ENCODE peak calls at places on chromosome 3, in four cellular contexts. R, D, P and M are unnamed samples.

GRCh38 chr3:172869356-172869755 is 118.8 kb downstream of the ECT2 start:
- DNase-seq in D (no peak), R (no peak), P (peak), M (no peak)

GRCh38 chr3:165855581-165855980 is 18.4 kb upstream of the BCHE start:
- DNase-seq in D (no peak), P (no peak), R (no peak), M (no peak)

GRCh38 chr3:57856675-57857074 is 100.6 kb downstream of the SLMAP start:
- DNase-seq in D (no peak), R (peak), P (no peak), M (no peak)

GRCh38 chr3:89300976-89301375 is 193.6 kb downstream of the EPHA3 start:
- DNase-seq in D (no peak), R (no peak), P (no peak), M (no peak)

GRCh38 chr3:59388555-59389280 is 338.9 kb upstream of the CFAP20DC start:
- DNase-seq in D (peak), R (no peak), P (no peak), M (no peak)

GRCh38 chr3:107990926-107991325 is 99.9 kb downstream of the CD47 start:
- DNase-seq in R (no peak), P (no peak), D (no peak), M (no peak)

GRCh38 chr3:98617841-98618240 is 24.4 kb upstream of the CPOX start:
- DNase-seq in R (no peak), P (no peak), D (no peak), M (no peak)

GRCh38 chr3:164450276-164450905 is 627.9 kb downstream of the SI start:
- DNase-seq in R (no peak), D (no peak), P (no peak), M (no peak)

GRCh38 chr3:39941941-39942340 is 132.5 kb downstream of the MYRIP start:
- DNase-seq in R (no peak), D (no peak), P (peak), M (no peak)

GRCh38 chr3:157130138-157130880 is 29.6 kb downstream of the CCNL1 start:
- DNase-seq in D (peak), R (no peak), P (peak), M (peak)

GRCh38 chr3:99708207-99708745 is 69.9 kb downstream of the COL8A1 start:
- DNase-seq in D (no peak), R (no peak), P (no peak), M (no peak)

GRCh38 chr3:52286777-52287110 is 884 bp upstream of the GLYCTK start:
- DNase-seq in D (no peak), R (peak), P (no peak), M (no peak)

GRCh38 chr3:101635954-101636798 is 40.8 kb downstream of the ZBTB11 start:
- DNase-seq in R (peak), P (peak), D (no peak), M (peak)

GRCh38 chr3:56624725-56625124 is 58.3 kb downstream of the TASOR start:
- DNase-seq in D (no peak), P (no peak), R (no peak), M (no peak)

GRCh38 chr3:66038726-66039589 is at the start of gene MAGI1:
- DNase-seq in D (peak), P (peak), R (peak), M (no peak)

GRCh38 chr3:50003766-50004278 is 63.9 kb downstream of the RBM6 start:
- DNase-seq in P (no peak), D (no peak), R (no peak), M (no peak)

GRCh38 chr3:25045291-25045690 is 382.8 kb upstream of the RARB start:
- DNase-seq in D (no peak), P (peak), R (no peak), M (no peak)

GRCh38 chr3:139534444-139534812 is 5.1 kb downstream of the RBP1 start:
- DNase-seq in R (peak), D (no peak), P (peak), M (no peak)

GRCh38 chr3:100386437-100387064 is 14.3 kb downstream of the TOMM70 start:
- DNase-seq in R (no peak), P (no peak), D (no peak), M (no peak)

GRCh38 chr3:51621091-51621892 is 49.8 kb upstream of the TEX264 start:
- DNase-seq in R (no peak), D (no peak), P (no peak), M (no peak)

GRCh38 chr3:30319713-30320112 is 286.7 kb upstream of the TGFBR2 start:
- DNase-seq in D (no peak), R (peak), P (peak), M (peak)

GRCh38 chr3:125141596-125142417 is 70.7 kb downstream of the SLC12A8 start:
- DNase-seq in R (no peak), D (peak), P (peak), M (peak)

GRCh38 chr3:194042947-194043346 is 93.0 kb upstream of the HES1 start:
- DNase-seq in P (no peak), D (no peak), R (no peak), M (no peak)

GRCh38 chr3:103991461-103992115 is 1375.1 kb upstream of the ALCAM start:
- DNase-seq in P (no peak), R (peak), D (no peak), M (no peak)

GRCh38 chr3:152472606-152472954 is 203.9 kb downstream of the MBNL1 start:
- DNase-seq in R (no peak), P (no peak), D (no peak), M (no peak)

GRCh38 chr3:5270656-5271055 is 83.1 kb downstream of the EDEM1 start:
- DNase-seq in P (no peak), D (no peak), R (no peak), M (no peak)